ENCODE peak calls at places on chromosomes 7 and 10, in seven cellular contexts. I is prostate gland, E is neural progenitor cell, D is PC-9, Y is hepatocyte, C is transverse colon, M is GM23248. Z is an unnamed sample.
A peak's percentile ranks its signal among the peaks of the same experiment; 100 is the strongest.

GRCh38 chr10:103720328-103720963 is 134.9 kb downstream of the SH3PXD2A start:
- DNase-seq in I (no peak), E (no peak), D (no peak), Y (no peak), C (no peak), M (no peak), Z (no peak)

GRCh38 chr7:75669579-75669978 is 69.2 kb downstream of the HIP1 start:
- DNase-seq in I (no peak), E (no peak), D (no peak), Y (no peak), C (no peak), M (peak; percentile 4), Z (no peak)

GRCh38 chr10:52623761-52624160 is 148.8 kb downstream of the MBL2 start:
- DNase-seq in I (no peak), E (no peak), D (no peak), Y (no peak), C (no peak), M (no peak), Z (no peak)

GRCh38 chr10:6148251-6148691 is 54.5 kb upstream of the PFKFB3 start:
- DNase-seq in I (no peak), E (no peak), D (no peak), Y (no peak), C (peak; percentile 26), M (no peak), Z (no peak)

GRCh38 chr10:115427611-115428010 is 334.4 kb downstream of the ATRNL1 start:
- DNase-seq in I (no peak), E (no peak), D (no peak), Y (no peak), C (no peak), M (no peak), Z (no peak)

GRCh38 chr7:10684606-10685005 is 289.1 kb upstream of the PHF14 start:
- DNase-seq in I (no peak), E (no peak), D (no peak), Y (no peak), C (no peak), M (no peak), Z (no peak)

GRCh38 chr7:28411876-28412662 is at the start of gene CREB5:
- DNase-seq in I (no peak), E (peak; percentile 72), D (no peak), Y (peak; percentile 42), C (no peak), M (no peak), Z (peak; percentile 22)

GRCh38 chr10:34184901-34185386 is 630.2 kb downstream of the PARD3 start:
- DNase-seq in I (no peak), E (no peak), D (peak; percentile 46), Y (no peak), C (no peak), M (no peak), Z (no peak)

DNA sequence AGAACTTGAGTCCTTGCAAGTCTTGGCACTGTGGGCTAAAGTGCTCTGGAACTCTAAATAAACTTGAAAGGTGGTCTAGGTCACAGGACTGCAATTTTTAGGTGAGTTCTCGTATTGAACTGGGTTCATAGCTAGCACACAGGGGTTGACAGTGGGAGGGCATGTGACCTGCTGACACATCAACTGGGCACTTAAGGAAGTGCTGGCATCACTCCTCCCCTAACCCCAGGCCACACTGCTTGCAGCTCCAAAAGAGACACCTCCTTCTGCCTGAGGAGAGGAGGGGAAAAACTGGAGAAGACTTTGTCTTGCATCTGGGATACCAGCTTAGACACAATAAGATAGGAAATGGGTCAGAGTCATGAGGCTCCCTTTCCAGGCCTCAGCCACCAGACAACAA is 38.0 kb upstream of the AASS start:
- DNase-seq in I (no peak), E (no peak), D (no peak), Y (no peak), C (no peak), M (no peak), Z (no peak)
- H3K9me3 ChIP-seq in I (no peaks in the 10 kb centered on the region), E (no peaks in the 10 kb centered on the region), D (no peaks in the 10 kb centered on the region), Y (no peaks in the 10 kb centered on the region), C (no peaks in the 10 kb centered on the region), M (no peaks in the 10 kb centered on the region), Z (no peaks in the 10 kb centered on the region)

DNA sequence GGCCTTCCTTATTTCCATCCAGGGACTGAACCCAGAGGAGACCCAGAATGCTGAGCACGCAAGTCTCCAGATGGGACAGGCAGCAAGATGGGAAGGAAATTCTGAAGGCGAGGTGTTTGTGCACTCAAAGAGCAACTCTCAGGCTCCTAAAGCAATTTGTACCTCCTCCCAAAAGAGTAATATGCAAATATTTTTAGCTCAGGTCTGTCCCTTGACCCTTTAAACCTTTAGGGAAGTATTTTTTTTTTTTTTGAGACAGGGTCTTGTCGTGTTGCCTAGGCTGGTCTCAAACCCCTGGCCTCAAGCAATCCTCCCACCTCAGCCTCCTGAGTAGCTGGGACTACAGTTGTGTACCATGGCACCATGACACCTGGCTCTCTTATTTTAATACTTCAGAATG is 8.4 kb downstream of the RP9 start:
- DNase-seq in I (no peak), E (no peak), D (no peak), Y (no peak), C (no peak), M (no peak), Z (no peak)
- H3K36me3 ChIP-seq in I (peaks cover 10% of the 10 kb centered on the region), E (peaks cover 5% of the 10 kb centered on the region), D (peaks cover 42% of the 10 kb centered on the region), Y (peaks cover 5% of the 10 kb centered on the region), C (peaks cover 47% of the 10 kb centered on the region), M (peaks cover 62% of the 10 kb centered on the region), Z (no peaks in the 10 kb centered on the region)

GRCh38 chr10:36030516-36030915 is 388.4 kb upstream of the FZD8 start:
- DNase-seq in I (no peak), E (no peak), D (no peak), Y (no peak), C (no peak), M (no peak), Z (no peak)
- H3K4me3 ChIP-seq in I (no peak overlapping the region), E (no peak overlapping the region), D (no peak overlapping the region), Y (no peak overlapping the region), C (no peak overlapping the region), M (no peak overlapping the region), Z (no peak overlapping the region)

DNA sequence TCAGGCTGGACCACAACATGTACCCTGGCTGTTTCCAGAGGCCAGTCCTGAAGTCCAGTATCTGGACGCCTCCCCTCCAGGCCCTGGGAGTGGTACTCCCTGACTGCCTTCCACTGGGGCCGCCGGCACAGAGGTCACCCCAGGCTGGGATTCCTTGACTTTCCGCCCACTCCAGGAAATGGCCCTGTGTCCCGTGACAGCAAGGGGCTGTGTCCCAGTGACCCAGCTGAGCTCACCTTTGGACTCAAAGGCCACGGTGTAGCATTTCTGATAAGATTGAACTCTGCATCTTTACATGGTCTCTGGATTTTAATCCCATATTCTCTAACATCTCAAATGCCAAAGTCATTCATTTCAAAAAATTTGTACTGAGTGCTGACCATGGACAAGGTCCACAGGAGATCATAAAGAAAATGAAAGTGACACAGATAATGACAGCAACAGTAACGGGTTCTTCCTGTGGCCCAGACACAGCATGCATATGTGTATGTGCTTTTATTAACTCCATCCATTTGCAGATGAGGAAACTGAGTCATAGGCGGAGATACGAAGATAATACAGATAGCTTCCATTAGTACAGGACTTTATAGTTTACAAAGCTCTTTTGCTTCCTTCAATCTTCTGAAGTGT is 5.4 kb downstream of the ADAMTS14 start:
- DNase-seq in I (no peak), E (no peak), D (peak; percentile 28), Y (peak; percentile 47), C (no peak), M (no peak), Z (no peak)
- H3K9me3 ChIP-seq in I (no peaks in the 10 kb centered on the region), E (no peaks in the 10 kb centered on the region), D (no peaks in the 10 kb centered on the region), Y (no peaks in the 10 kb centered on the region), C (no peaks in the 10 kb centered on the region), M (no peaks in the 10 kb centered on the region), Z (no peaks in the 10 kb centered on the region)

GRCh38 chr10:92479541-92479940 is 94.4 kb downstream of the IDE start:
- DNase-seq in I (no peak), E (no peak), D (no peak), Y (no peak), C (no peak), M (no peak), Z (no peak)

GRCh38 chr10:92475357-92475868 is 98.5 kb downstream of the IDE start:
- DNase-seq in I (no peak), E (no peak), D (no peak), Y (no peak), C (no peak), M (no peak), Z (no peak)

GRCh38 chr10:92478536-92478935 is 95.4 kb downstream of the IDE start:
- DNase-seq in I (no peak), E (no peak), D (no peak), Y (no peak), C (no peak), M (no peak), Z (no peak)

GRCh38 chr10:92483539-92483938 is 90.4 kb downstream of the IDE start:
- DNase-seq in I (no peak), E (no peak), D (no peak), Y (no peak), C (no peak), M (no peak), Z (no peak)

GRCh38 chr10:92480422-92480821 is 93.5 kb downstream of the IDE start:
- DNase-seq in I (no peak), E (no peak), D (no peak), Y (no peak), C (no peak), M (no peak), Z (no peak)
- H3K36me3 ChIP-seq in I (no peaks in the 10 kb centered on the region), E (peaks cover 6% of the 10 kb centered on the region), D (peaks cover 5% of the 10 kb centered on the region), Y (no peaks in the 10 kb centered on the region), C (peaks cover 31% of the 10 kb centered on the region), M (peaks cover 19% of the 10 kb centered on the region), Z (no peaks in the 10 kb centered on the region)

GRCh38 chr10:113553149-113553548 is 296 bp downstream of the HABP2 start:
- DNase-seq in I (no peak), E (no peak), D (no peak), Y (no peak), C (no peak), M (no peak), Z (no peak)
- H3K4me3 ChIP-seq in I (no peak overlapping the region), E (no peak overlapping the region), D (no peak overlapping the region), Y (peak overlapping the region; percentile 2), C (no peak overlapping the region), M (no peak overlapping the region), Z (no peak overlapping the region)

DNA sequence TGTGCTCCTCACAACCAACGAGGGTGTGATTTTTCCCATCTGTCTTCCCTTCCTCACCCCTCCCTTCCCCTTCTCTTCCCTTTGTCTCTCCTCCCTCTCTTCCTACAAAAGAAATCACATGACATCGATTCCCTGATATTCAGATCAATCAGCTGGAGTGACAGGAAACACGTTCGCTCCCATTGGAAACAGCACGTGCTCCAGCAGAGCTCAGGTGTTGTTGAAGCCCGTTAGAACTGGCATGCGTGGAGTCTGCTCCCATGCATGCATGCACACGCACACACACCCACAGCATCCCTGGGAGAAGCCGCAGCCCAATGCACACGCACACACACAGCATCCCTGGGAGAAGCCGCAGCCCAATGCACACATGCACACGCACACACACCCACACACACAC is 222.3 kb downstream of the PTPRN2 start:
- DNase-seq in I (no peak), E (no peak), D (no peak), Y (no peak), C (no peak), M (no peak), Z (no peak)
- H3K9me3 ChIP-seq in I (no peaks in the 10 kb centered on the region), E (no peaks in the 10 kb centered on the region), D (no peaks in the 10 kb centered on the region), Y (no peaks in the 10 kb centered on the region), C (no peaks in the 10 kb centered on the region), M (no peaks in the 10 kb centered on the region), Z (no peaks in the 10 kb centered on the region)

Z was measured in testis.